ENCODE peak calls at places on chromosome 20, in ten cellular contexts. L, G, Z, V, O, H, M, D, U and J are unnamed samples.

GRCh38 chr20:22456109-22456508 is 128.3 kb downstream of the FOXA2 start:
- DNase-seq in O (no peak), U (no peak), G (no peak), H (no peak), V (no peak), M (no peak), L (no peak), Z (no peak), D (no peak), J (no peak)

GRCh38 chr20:327041-327945 is 1.9 kb downstream of the SOX12 start:
- DNase-seq in H (peak; percentile 95), L (peak; percentile 79), Z (peak; percentile 87), V (peak; percentile 94), U (peak; percentile 63), D (peak; percentile 83), M (peak; percentile 85), G (peak; percentile 93), O (peak; percentile 88), J (no peak)

GRCh38 chr20:44069203-44069931 is 117.6 kb downstream of the JPH2 start:
- DNase-seq in L (no peak), U (peak; percentile 44), H (peak; percentile 67), V (peak; percentile 82), Z (no peak), G (no peak), O (no peak), D (no peak), M (no peak), J (no peak)

GRCh38 chr20:13626724-13627123 is 12.0 kb downstream of the TASP1 start:
- DNase-seq in D (no peak), V (no peak), G (no peak), Z (no peak), H (no peak), L (no peak), M (no peak), U (no peak), O (no peak), J (no peak)

GRCh38 chr20:35385733-35386132 is 26.0 kb downstream of the UQCC1 start:
- DNase-seq in U (no peak), G (no peak), Z (no peak), M (no peak), H (no peak), V (no peak), L (no peak), D (no peak), O (no peak), J (no peak)

GRCh38 chr20:32966881-32967781 is 37.1 kb downstream of the SUN5 start:
- DNase-seq in Z (peak; percentile 35), L (no peak), V (peak; percentile 76), M (no peak), H (no peak), G (no peak), U (peak; percentile 13), O (no peak), D (no peak), J (no peak)

GRCh38 chr20:20562507-20562906 is 149.9 kb downstream of the RALGAPA2 start:
- DNase-seq in H (no peak), M (no peak), Z (no peak), L (no peak), O (no peak), D (no peak), U (no peak), G (no peak), V (peak; percentile 6), J (no peak)

GRCh38 chr20:53582574-53583351 is 10.9 kb downstream of the ZNF217 start:
- DNase-seq in M (no peak), H (no peak), U (no peak), O (no peak), D (no peak), V (peak; percentile 65), Z (peak; percentile 63), L (peak; percentile 91), G (peak; percentile 87), J (no peak)

GRCh38 chr20:18103497-18103896 is 34.2 kb upstream of the KAT14 start:
- DNase-seq in L (no peak), Z (no peak), G (no peak), U (no peak), H (no peak), D (no peak), O (no peak), M (no peak), V (no peak), J (no peak)

GRCh38 chr20:49603209-49603627 is 35.3 kb upstream of the PTGIS start:
- DNase-seq in L (peak; percentile 69), U (no peak), O (no peak), Z (no peak), V (peak; percentile 32), D (no peak), M (no peak), G (peak; percentile 36), H (no peak), J (no peak)
- TF ChIP-seq CTCF in L (peak; percentile 53), U (no peak), O (no peak), Z (no peak), V (peak; percentile 28), D (no peak), M (peak; percentile 17), G (peak; percentile 67), H (no peak), J (no peak)

GRCh38 chr20:64053841-64054661 is 4.6 kb upstream of the SOX18 start:
- DNase-seq in L (no peak), U (no peak), M (no peak), D (no peak), V (no peak), H (peak; percentile 70), Z (no peak), O (no peak), G (peak; percentile 23), J (no peak)
- TF ChIP-seq CTCF in L (peak; percentile 38), U (no peak), M (no peak), D (no peak), V (peak; percentile 21), H (no peak), Z (no peak), O (no peak), G (peak; percentile 33), J (no peak)

DNA sequence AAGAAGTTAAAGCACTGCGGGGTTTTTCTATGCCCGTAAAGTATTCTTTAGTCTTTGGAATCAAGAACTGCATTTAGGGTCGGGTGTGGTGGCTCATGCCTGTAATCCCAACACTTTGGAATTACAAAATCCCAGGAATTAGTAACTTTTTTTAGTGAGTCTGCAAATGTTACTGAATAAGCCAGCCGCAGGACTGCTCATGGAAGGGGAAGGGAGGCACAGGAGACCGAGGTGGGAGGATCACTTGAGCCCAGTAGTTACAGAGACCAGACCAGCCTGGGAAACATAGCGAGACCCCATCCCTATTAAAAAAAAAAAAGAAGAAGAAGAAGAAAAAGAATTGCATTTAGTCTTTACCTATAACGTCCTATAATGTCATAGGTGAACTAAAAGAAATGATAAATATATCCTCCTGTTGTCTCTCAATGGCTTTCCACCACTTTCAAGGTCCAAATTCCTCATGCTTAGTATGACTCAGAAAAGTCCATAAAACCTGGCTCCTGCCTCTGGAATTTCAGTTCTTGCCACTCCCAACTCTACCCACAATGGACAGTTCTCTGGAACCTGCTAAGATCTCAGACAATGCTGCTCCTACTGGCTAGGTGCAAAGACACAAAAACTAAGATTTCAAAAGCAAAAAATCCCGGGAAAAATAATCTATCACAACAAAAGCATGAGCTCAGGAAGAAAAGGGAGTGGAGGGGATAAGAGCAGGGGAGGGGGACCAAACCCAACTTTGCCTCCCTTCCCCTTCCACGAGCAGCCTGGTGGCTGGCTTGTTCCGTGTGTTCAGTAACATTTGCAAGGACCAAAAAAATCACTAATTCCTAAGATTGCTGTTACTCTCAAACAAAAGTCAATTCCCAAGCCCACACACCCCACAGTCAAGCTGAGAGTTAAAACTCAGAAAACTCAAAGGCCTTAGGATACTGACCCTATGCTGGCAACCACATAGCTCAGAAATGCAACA is 39.0 kb downstream of the B4GALT5 start:
- DNase-seq in G (peak; percentile 66), V (no peak), L (peak; percentile 71), M (no peak), O (no peak), H (no peak), Z (no peak), U (no peak), D (no peak), J (no peak)
- TF ChIP-seq CTCF in G (no peak), V (no peak), L (no peak), M (no peak), O (no peak), H (no peak), Z (no peak), U (no peak), D (no peak), J (no peak)

DNA sequence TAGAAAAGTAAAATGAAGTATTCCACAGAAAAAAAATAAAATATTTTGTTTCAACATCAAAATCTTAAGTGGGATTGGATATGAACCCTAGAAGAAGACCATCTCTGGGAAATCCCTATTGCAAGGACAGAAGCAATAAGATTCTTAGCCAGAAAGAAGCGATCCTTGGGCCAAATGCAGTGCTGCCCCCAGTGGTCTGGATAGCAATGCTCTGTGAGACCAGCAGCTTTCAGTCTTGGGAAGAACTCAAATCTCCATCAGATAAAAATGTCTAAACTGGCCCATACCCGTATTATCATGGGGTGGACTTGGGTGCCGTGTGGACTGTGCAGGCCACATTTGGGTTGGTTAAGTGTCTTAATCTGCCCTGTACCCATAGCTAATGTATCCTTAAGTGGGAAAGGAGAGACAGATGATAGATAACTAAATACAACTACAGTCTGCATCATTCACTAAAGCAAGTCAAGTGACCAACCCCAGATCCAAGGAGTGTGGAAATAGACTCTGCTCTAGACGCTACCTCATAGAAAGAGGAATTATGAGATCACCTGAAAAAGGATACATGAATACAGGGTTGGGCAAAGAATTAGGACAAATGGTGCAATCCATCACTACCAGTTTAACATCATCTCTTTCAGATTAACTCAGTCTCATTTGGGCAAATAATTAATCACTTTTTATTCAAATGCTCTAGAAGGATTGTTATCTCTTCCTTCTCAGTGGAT is 38.9 kb upstream of the SNAP25 start:
- DNase-seq in O (no peak), H (no peak), G (no peak), V (no peak), M (no peak), D (no peak), Z (no peak), L (no peak), U (no peak), J (no peak)
- TF ChIP-seq CTCF in O (no peak), H (peak; percentile 23), G (peak; percentile 62), V (peak; percentile 24), M (no peak), D (no peak), Z (no peak), L (peak; percentile 59), U (no peak), J (no peak)

GRCh38 chr20:50788045-50788867 is 6.6 kb upstream of the BCAS4 start:
- DNase-seq in U (no peak), L (peak; percentile 77), O (no peak), H (no peak), V (no peak), M (peak; percentile 28), G (peak; percentile 57), Z (no peak), D (no peak), J (no peak)

GRCh38 chr20:50788868-50789125 is 6.1 kb upstream of the BCAS4 start:
- DNase-seq in O (no peak), G (no peak), L (no peak), H (no peak), Z (no peak), D (no peak), U (no peak), M (no peak), V (no peak), J (no peak)

GRCh38 chr20:50789968-50790650 is 4.8 kb upstream of the BCAS4 start:
- DNase-seq in G (no peak), L (no peak), Z (no peak), U (no peak), O (no peak), M (no peak), D (no peak), V (no peak), H (no peak), J (no peak)

GRCh38 chr20:50792708-50793574 is 1.9 kb upstream of the BCAS4 start:
- DNase-seq in O (no peak), H (no peak), V (no peak), U (no peak), L (no peak), M (no peak), Z (no peak), D (no peak), G (no peak), J (no peak)

GRCh38 chr20:50790651-50791277 is 4.1 kb upstream of the BCAS4 start:
- DNase-seq in G (peak; percentile 90), H (peak; percentile 89), L (peak; percentile 88), V (peak; percentile 93), D (peak; percentile 86), U (peak; percentile 78), M (peak; percentile 90), Z (peak; percentile 89), O (peak; percentile 72), J (peak; percentile 39)
- TF ChIP-seq CTCF in G (peak; percentile 90), H (peak; percentile 89), L (peak; percentile 86), V (peak; percentile 87), D (peak; percentile 58), U (no peak), M (peak; percentile 94), Z (peak; percentile 71), O (peak; percentile 47), J (no peak)